ENCODE peak calls at places on chromosomes 3 and 15, in five cellular contexts. Z is H1, H is K562, P is GM12878, O is HCT116. R is an unnamed sample.
A peak's percentile ranks its signal among the peaks of the same experiment; 100 is the strongest.

GRCh38 chr3:194304186-194304917 is 46.8 kb downstream of the CPN2 start:
- DNase-seq in Z (no peak), H (no peak), O (no peak), P (no peak), R (no peak)

GRCh38 chr3:27559835-27560234 is 75.7 kb upstream of the SLC4A7 start:
- DNase-seq in Z (no peak), P (no peak), H (no peak), O (no peak), R (no peak)

GRCh38 chr15:71729319-71729718 is 81.0 kb upstream of the NR2E3 start:
- DNase-seq in P (no peak), Z (no peak), O (no peak), H (no peak), R (no peak)

GRCh38 chr3:155861476-155862183 is 7.4 kb upstream of the SLC33A1 start:
- DNase-seq in H (no peak), O (no peak), Z (no peak), P (no peak), R (no peak)

GRCh38 chr3:123636431-123636841 is 51.6 kb upstream of the HACD2 start:
- DNase-seq in O (no peak), H (peak; percentile 82), Z (peak; percentile 38), P (no peak), R (peak; percentile 90)

GRCh38 chr3:159762981-159763465 is 225.6 kb upstream of the IL12A start:
- DNase-seq in P (no peak), O (no peak), H (peak; percentile 2), Z (no peak), R (peak; percentile 62)

GRCh38 chr3:72418856-72419255 is 429.4 kb downstream of the SHQ1 start:
- DNase-seq in Z (no peak), H (no peak), O (no peak), P (no peak), R (no peak)

GRCh38 chr15:31483053-31483923 is 156.7 kb downstream of the KLF13 start:
- DNase-seq in Z (no peak), P (no peak), O (no peak), H (no peak), R (peak; percentile 52)

GRCh38 chr3:120879401-120879800 is 28.6 kb upstream of the STXBP5L start:
- DNase-seq in P (no peak), H (no peak), O (no peak), Z (no peak), R (no peak)

GRCh38 chr3:120560304-120561250 is 35.6 kb upstream of the NDUFB4 start:
- DNase-seq in P (no peak), Z (no peak), O (no peak), H (no peak), R (peak; percentile 22)

GRCh38 chr3:23019596-23020300 is 183.4 kb upstream of the UBE2E2 start:
- DNase-seq in P (no peak), H (no peak), Z (no peak), O (no peak), R (no peak)

GRCh38 chr3:177836671-177837070 is 639.4 kb upstream of the TBL1XR1 start:
- DNase-seq in P (no peak), Z (no peak), H (no peak), O (no peak), R (no peak)

GRCh38 chr15:88378259-88378658 is 88.9 kb downstream of the MRPL46 start:
- DNase-seq in Z (no peak), O (no peak), H (no peak), P (no peak), R (no peak)

GRCh38 chr15:79593119-79593869 is 161.2 kb downstream of the MINAR1 start:
- DNase-seq in Z (no peak), P (no peak), O (no peak), H (peak; percentile 6), R (peak; percentile 22)

GRCh38 chr3:170869645-170870593 is at the start of gene RPL22L1:
- DNase-seq in H (peak; percentile 99), O (peak; percentile 91), Z (peak; percentile 77), P (peak; percentile 91), R (peak; percentile 91)

GRCh38 chr15:60508442-60508841 is 29.5 kb upstream of the ICE2 start:
- DNase-seq in O (no peak), Z (no peak), P (no peak), H (no peak), R (no peak)

GRCh38 chr15:80105193-80105984 is 45.9 kb downstream of the ZFAND6 start:
- DNase-seq in O (no peak), H (no peak), P (no peak), Z (no peak), R (no peak)

GRCh38 chr3:63437858-63438257 is 159.8 kb downstream of the SYNPR start:
- DNase-seq in P (no peak), O (no peak), H (no peak), Z (no peak), R (no peak)

GRCh38 chr15:76964157-76964556 is 30.8 kb upstream of the PSTPIP1 start:
- DNase-seq in O (no peak), Z (no peak), P (no peak), H (no peak), R (no peak)

GRCh38 chr15:42602501-42602900 is 27.1 kb downstream of the STARD9 start:
- DNase-seq in Z (no peak), H (peak; percentile 69), O (no peak), P (no peak), R (no peak)

GRCh38 chr3:146625117-146625775 is 20.1 kb upstream of the PLSCR5 start:
- DNase-seq in Z (no peak), O (no peak), H (no peak), P (no peak), R (no peak)

GRCh38 chr3:177610677-177611654 is 413.7 kb upstream of the TBL1XR1 start:
- DNase-seq in H (no peak), P (no peak), Z (no peak), O (no peak), R (no peak)

GRCh38 chr3:159390656-159391055 is 588.8 kb downstream of the MFSD1 start:
- DNase-seq in O (no peak), P (no peak), H (no peak), Z (no peak), R (no peak)

GRCh38 chr3:12158387-12159226 is at the start of gene TIMP4:
- DNase-seq in P (no peak), Z (peak; percentile 36), O (no peak), H (no peak), R (peak; percentile 49)

GRCh38 chr15:68574051-68574450 is 4.7 kb upstream of the CORO2B start:
- DNase-seq in P (no peak), H (no peak), O (no peak), Z (no peak), R (no peak)

GRCh38 chr3:186053954-186054353 is 54.9 kb downstream of the ETV5 start:
- DNase-seq in Z (no peak), O (no peak), P (no peak), H (no peak), R (no peak)

GRCh38 chr3:18445421-18446066 is 20.4 kb upstream of the SATB1 start:
- DNase-seq in Z (no peak), P (no peak), O (no peak), H (no peak), R (no peak)

GRCh38 chr3:181454451-181455027 is 257.2 kb upstream of the SOX2 start:
- DNase-seq in Z (no peak), P (no peak), O (no peak), H (no peak), R (no peak)

GRCh38 chr3:166248784-166249183 is 411.6 kb upstream of the BCHE start:
- DNase-seq in Z (no peak), O (no peak), H (no peak), P (no peak), R (no peak)

GRCh38 chr3:146100825-146101444 is 60.0 kb downstream of the PLOD2 start:
- DNase-seq in H (no peak), P (no peak), O (no peak), Z (no peak), R (no peak)

GRCh38 chr3:25381083-25381482 is 47.0 kb upstream of the RARB start:
- DNase-seq in O (no peak), P (no peak), Z (no peak), H (no peak), R (no peak)

GRCh38 chr3:188583476-188584161 is 429.7 kb downstream of the LPP start:
- DNase-seq in O (no peak), Z (no peak), P (no peak), H (no peak), R (no peak)

GRCh38 chr15:37058316-37058985 is 41.9 kb downstream of the MEIS2 start:
- DNase-seq in Z (no peak), H (peak; percentile 55), P (no peak), O (no peak), R (no peak)

GRCh38 chr3:187066228-187066995 is 72.9 kb downstream of the RPL39L start:
- DNase-seq in O (peak; percentile 47), Z (peak; percentile 49), H (peak; percentile 73), P (no peak), R (peak; percentile 68)

GRCh38 chr15:45642203-45642932 is 7.5 kb downstream of the SQOR start:
- DNase-seq in Z (no peak), O (no peak), P (no peak), H (no peak), R (no peak)

GRCh38 chr3:161770532-161771386 is 274.2 kb downstream of the OTOL1 start:
- DNase-seq in H (no peak), P (peak; percentile 69), Z (no peak), O (no peak), R (no peak)

GRCh38 chr3:105827959-105828358 is 40.9 kb downstream of the CBLB start:
- DNase-seq in P (no peak), H (peak; percentile 40), O (peak; percentile 73), Z (peak; percentile 23), R (no peak)

GRCh38 chr15:69880616-69881309 is 217.0 kb downstream of the TLE3 start:
- DNase-seq in P (peak; percentile 11), Z (no peak), H (no peak), O (no peak), R (no peak)

DNA sequence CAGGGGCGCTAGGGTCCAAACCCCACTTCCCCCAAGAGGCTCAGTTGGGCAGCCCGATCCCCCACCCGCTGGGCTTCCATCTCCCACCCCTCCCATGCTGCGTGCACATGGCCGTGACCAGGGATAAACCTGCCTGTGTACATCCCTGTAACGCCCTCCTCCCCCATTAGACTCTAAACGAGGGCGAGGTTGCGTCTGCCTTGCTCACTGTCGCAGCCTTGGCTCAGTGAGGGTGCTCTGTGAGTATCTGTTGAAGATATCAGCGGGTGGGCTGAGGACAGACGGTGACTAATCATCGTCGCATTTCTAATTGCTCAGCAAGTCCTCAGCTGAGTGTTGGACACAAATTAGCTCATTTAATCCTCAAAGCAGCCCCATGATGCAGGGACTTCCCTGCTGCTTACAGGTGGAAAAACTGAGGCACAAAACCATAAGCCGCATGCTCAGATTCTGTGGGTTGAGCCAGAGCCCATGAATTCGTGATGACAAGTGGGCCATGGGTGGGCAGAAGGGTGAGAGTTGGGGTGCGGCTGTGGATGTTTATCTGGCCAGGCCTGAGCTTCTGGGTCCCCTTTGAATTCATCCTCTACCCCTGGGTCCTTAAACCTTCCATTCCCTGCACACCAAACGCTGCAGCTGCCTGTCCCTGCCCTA is 26.0 kb downstream of the FBLN2 start:
- DNase-seq in O (no peak), P (no peak), Z (no peak), H (peak; percentile 87), R (no peak)
- TF ChIP-seq ATF3 in O (no peak), P (no peak), Z (no peak), H (no peak), R (no peak)

GRCh38 chr3:113147608-113148306 is 63.6 kb upstream of the BOC start:
- DNase-seq in Z (no peak), O (no peak), H (no peak), P (no peak), R (no peak)
- TF ChIP-seq ATF3 in Z (no peak), O (no peak), H (no peak), P (no peak), R (no peak)

GRCh38 chr15:78162038-78162437 is 12.9 kb downstream of the IDH3A start:
- DNase-seq in O (no peak), Z (no peak), H (no peak), P (no peak), R (no peak)
- TF ChIP-seq ATF3 in O (no peak), Z (no peak), H (no peak), P (no peak), R (no peak)

GRCh38 chr15:51341366-51342248 is at the start of gene GLDN:
- DNase-seq in P (no peak), H (no peak), Z (peak; percentile 27), O (no peak), R (peak; percentile 68)
- TF ChIP-seq ATF3 in P (no peak), H (no peak), Z (no peak), O (no peak), R (no peak)

R was measured in WTC11.